ENCODE peak calls at places on chromosomes 16 and 17, in seven cellular contexts. Q is prostate gland, P is tibial nerve, Y is HepG2, L is sigmoid colon, C is H1, E is heart left ventricle. G is an unnamed sample.

GRCh38 chr16:86501989-86502855 is 8.1 kb upstream of the FOXF1 start:
- DNase-seq in Q (no peak), P (no peak), Y (no peak), L (no peak), C (no peak), E (no peak), G (no peak)

GRCh38 chr16:11627822-11628457 is 40.3 kb upstream of the SNN start:
- DNase-seq in Q (peak; percentile 72), P (peak; percentile 38), Y (no peak), L (peak; percentile 74), C (no peak), E (no peak), G (no peak)

GRCh38 chr17:58330997-58331814 is 2.6 kb upstream of the TSPOAP1 start:
- DNase-seq in Q (no peak), P (no peak), Y (no peak), L (no peak), C (no peak), E (no peak), G (no peak)

GRCh38 chr17:83064732-83065659 is 14.4 kb upstream of the METRNL start:
- DNase-seq in Q (peak; percentile 49), P (peak; percentile 14), Y (no peak), L (peak; percentile 70), C (no peak), E (peak; percentile 48), G (peak; percentile 28)

GRCh38 chr17:30396129-30396528 is 17.4 kb downstream of the CPD start:
- DNase-seq in Q (no peak), P (no peak), Y (no peak), L (no peak), C (no peak), E (no peak), G (no peak)

GRCh38 chr16:85696761-85697160 is 8.0 kb upstream of the GINS2 start:
- DNase-seq in Q (no peak), P (no peak), Y (no peak), L (no peak), C (no peak), E (no peak), G (no peak)

GRCh38 chr17:20775331-20775730 is 195.8 kb downstream of the CDRT15L2 start:
- DNase-seq in Q (no peak), P (no peak), Y (no peak), L (no peak), C (no peak), E (no peak), G (no peak)

GRCh38 chr16:8253718-8254117 is 336.6 kb downstream of the TMEM114 start:
- DNase-seq in Q (no peak), P (no peak), Y (no peak), L (no peak), C (no peak), E (no peak), G (no peak)

GRCh38 chr16:86424413-86424812 is 85.9 kb upstream of the FOXF1 start:
- DNase-seq in Q (no peak), P (no peak), Y (no peak), L (peak; percentile 84), C (no peak), E (no peak), G (no peak)

GRCh38 chr17:1182831-1183578 is 3.2 kb upstream of the ABR start:
- DNase-seq in Q (no peak), P (no peak), Y (no peak), L (no peak), C (no peak), E (no peak), G (no peak)

GRCh38 chr16:4899474-4899846 is 37.5 kb downstream of the PPL start:
- DNase-seq in Q (no peak), P (no peak), Y (no peak), L (no peak), C (no peak), E (no peak), G (no peak)

GRCh38 chr17:80455784-80456183 is 20.6 kb downstream of the NPTX1 start:
- DNase-seq in Q (no peak), P (no peak), Y (peak; percentile 30), L (no peak), C (no peak), E (no peak), G (no peak)

GRCh38 chr16:75580-76501 is 2.2 kb upstream of the MPG start:
- DNase-seq in Q (no peak), P (peak; percentile 82), Y (peak; percentile 82), L (peak; percentile 95), C (no peak), E (peak; percentile 90), G (peak; percentile 87)

GRCh38 chr16:80631581-80631980 is 90.8 kb downstream of the DYNLRB2 start:
- DNase-seq in Q (no peak), P (no peak), Y (no peak), L (no peak), C (no peak), E (no peak), G (no peak)

GRCh38 chr17:40791808-40792436 is 7.8 kb downstream of the KRT28 start:
- DNase-seq in Q (no peak), P (no peak), Y (peak; percentile 45), L (no peak), C (no peak), E (no peak), G (no peak)

GRCh38 chr16:19086322-19087199 is 19.1 kb downstream of the COQ7 start:
- DNase-seq in Q (peak; percentile 81), P (peak; percentile 70), Y (peak; percentile 95), L (peak; percentile 90), C (peak; percentile 58), E (peak; percentile 88), G (peak; percentile 73)

GRCh38 chr17:44011876-44012275 is 2.9 kb downstream of the TMEM101 start:
- DNase-seq in Q (no peak), P (no peak), Y (no peak), L (no peak), C (no peak), E (no peak), G (no peak)

GRCh38 chr17:12850996-12851395 is 61.7 kb downstream of the ARHGAP44 start:
- DNase-seq in Q (no peak), P (no peak), Y (no peak), L (no peak), C (no peak), E (no peak), G (no peak)

GRCh38 chr16:50653633-50654524 is 27.2 kb downstream of the SNX20 start:
- DNase-seq in Q (no peak), P (no peak), Y (no peak), L (no peak), C (no peak), E (no peak), G (no peak)

GRCh38 chr17:3801792-3802191 is 804 bp upstream of the ITGAE start:
- DNase-seq in Q (no peak), P (no peak), Y (no peak), L (no peak), C (no peak), E (no peak), G (no peak)

GRCh38 chr16:22217890-22218730 is 12.0 kb downstream of the EEF2K start:
- DNase-seq in Q (no peak), P (no peak), Y (no peak), L (peak; percentile 82), C (no peak), E (peak; percentile 61), G (peak; percentile 62)

GRCh38 chr16:22222006-22222405 is 15.9 kb downstream of the EEF2K start:
- DNase-seq in Q (no peak), P (no peak), Y (no peak), L (no peak), C (no peak), E (no peak), G (no peak)

GRCh38 chr16:22220714-22221113 is 14.6 kb downstream of the EEF2K start:
- DNase-seq in Q (peak; percentile 16), P (no peak), Y (no peak), L (no peak), C (no peak), E (peak; percentile 43), G (peak; percentile 43)

GRCh38 chr16:22219389-22220075 is 13.5 kb downstream of the EEF2K start:
- DNase-seq in Q (no peak), P (no peak), Y (no peak), L (no peak), C (no peak), E (no peak), G (no peak)

GRCh38 chr16:22220076-22220453 is 14.0 kb downstream of the EEF2K start:
- DNase-seq in Q (no peak), P (no peak), Y (no peak), L (peak; percentile 86), C (no peak), E (peak; percentile 86), G (peak; percentile 78)
- H3K4me1 ChIP-seq in Q (no peaks in the 10 kb centered on the region), P (no peaks in the 10 kb centered on the region), Y (peaks cover 23% of the 10 kb centered on the region), L (peaks cover 55% of the 10 kb centered on the region), C (no peaks in the 10 kb centered on the region), E (peaks cover 37% of the 10 kb centered on the region), G (no peaks in the 10 kb centered on the region)

GRCh38 chr17:69048634-69049033 is 12.1 kb downstream of the ABCA9 start:
- DNase-seq in Q (no peak), P (no peak), Y (no peak), L (no peak), C (no peak), E (no peak), G (no peak)
- H3K27ac ChIP-seq in Q (no peak overlapping the region), P (peak overlapping the region; percentile 57), Y (peak overlapping the region; percentile 93), L (peak overlapping the region; percentile 9), C (no peak overlapping the region), E (peak overlapping the region; percentile 43), G (peak overlapping the region; percentile 70)

GRCh38 chr16:69105501-69106361 is at the start of gene HAS3:
- DNase-seq in Q (peak; percentile 52), P (no peak), Y (peak; percentile 34), L (no peak), C (peak; percentile 64), E (peak; percentile 40), G (no peak)
- TF ChIP-seq POLR2A in Q (peak; percentile 56), P (no peak), Y (peak; percentile 28), L (no peak), C (peak; percentile 16), E (peak; percentile 33), G (peak; percentile 10)

GRCh38 chr16:1460602-1461138 is 14.2 kb downstream of the CLCN7 start:
- DNase-seq in Q (no peak), P (no peak), Y (no peak), L (no peak), C (no peak), E (no peak), G (peak; percentile 42)
- H3K4me1 ChIP-seq in Q (no peaks in the 10 kb centered on the region), P (no peaks in the 10 kb centered on the region), Y (no peaks in the 10 kb centered on the region), L (peaks cover 21% of the 10 kb centered on the region), C (no peaks in the 10 kb centered on the region), E (no peaks in the 10 kb centered on the region), G (no peaks in the 10 kb centered on the region)